ENCODE peak calls at places on chromosomes 4 and X, in seven cellular contexts. One of them, this sample, is unnamed.

GRCh38 chr4:55931833-55932232 is 16.9 kb upstream of the CEP135 start:
- DNase-seq in GM20000: no peak
- DNase-seq in uterus: no peak
- DNase-seq in upper lobe of right lung: no peak
- DNase-seq in dorsolateral prefrontal cortex: no peak
- DNase-seq in lower leg skin: no peak
- DNase-seq in transverse colon: no peak
- DNase-seq in this sample: no peak

GRCh38 chr4:76779740-76780459 is 118.0 kb downstream of the SOWAHB start:
- DNase-seq in GM20000: no peak
- DNase-seq in uterus: no peak
- DNase-seq in upper lobe of right lung: no peak
- DNase-seq in dorsolateral prefrontal cortex: no peak
- DNase-seq in lower leg skin: no peak
- DNase-seq in transverse colon: no peak
- DNase-seq in this sample: no peak

GRCh38 chr4:11418610-11419009 is 10.1 kb downstream of the HS3ST1 start:
- DNase-seq in GM20000: no peak
- DNase-seq in uterus: no peak
- DNase-seq in upper lobe of right lung: no peak
- DNase-seq in dorsolateral prefrontal cortex: no peak
- DNase-seq in lower leg skin: no peak
- DNase-seq in transverse colon: no peak
- DNase-seq in this sample: no peak

GRCh38 chr4:138181288-138181687 is 60.9 kb downstream of the SLC7A11 start:
- DNase-seq in GM20000: no peak
- DNase-seq in uterus: peak
- DNase-seq in upper lobe of right lung: no peak
- DNase-seq in dorsolateral prefrontal cortex: no peak
- DNase-seq in lower leg skin: no peak
- DNase-seq in transverse colon: no peak
- DNase-seq in this sample: no peak

GRCh38 chr4:148204171-148204570 is 238.0 kb downstream of the NR3C2 start:
- DNase-seq in GM20000: no peak
- DNase-seq in uterus: no peak
- DNase-seq in upper lobe of right lung: no peak
- DNase-seq in dorsolateral prefrontal cortex: no peak
- DNase-seq in lower leg skin: no peak
- DNase-seq in transverse colon: no peak
- DNase-seq in this sample: no peak

GRCh38 chr4:89915937-89916336 is 21.3 kb downstream of the MMRN1 start:
- DNase-seq in GM20000: no peak
- DNase-seq in uterus: no peak
- DNase-seq in upper lobe of right lung: no peak
- DNase-seq in dorsolateral prefrontal cortex: no peak
- DNase-seq in lower leg skin: no peak
- DNase-seq in transverse colon: no peak
- DNase-seq in this sample: no peak

GRCh38 chr4:128229458-128229805 is 58.2 kb downstream of the PGRMC2 start:
- DNase-seq in GM20000: no peak
- DNase-seq in uterus: no peak
- DNase-seq in upper lobe of right lung: no peak
- DNase-seq in dorsolateral prefrontal cortex: no peak
- DNase-seq in lower leg skin: no peak
- DNase-seq in transverse colon: no peak
- DNase-seq in this sample: no peak

GRCh38 chr4:80184791-80185756 is 12.2 kb upstream of the PRDM8 start:
- DNase-seq in GM20000: peak
- DNase-seq in uterus: peak
- DNase-seq in upper lobe of right lung: no peak
- DNase-seq in dorsolateral prefrontal cortex: no peak
- DNase-seq in lower leg skin: no peak
- DNase-seq in transverse colon: peak
- DNase-seq in this sample: no peak

GRCh38 chrX:48818866-48819265 is 7.4 kb upstream of the ERAS start:
- DNase-seq in GM20000: no peak
- DNase-seq in uterus: no peak
- DNase-seq in upper lobe of right lung: no peak
- DNase-seq in dorsolateral prefrontal cortex: no peak
- DNase-seq in lower leg skin: no peak
- DNase-seq in transverse colon: no peak
- DNase-seq in this sample: no peak

GRCh38 chr4:54400802-54401201 is 171.7 kb downstream of the PDGFRA start:
- DNase-seq in GM20000: no peak
- DNase-seq in uterus: no peak
- DNase-seq in upper lobe of right lung: no peak
- DNase-seq in dorsolateral prefrontal cortex: no peak
- DNase-seq in lower leg skin: no peak
- DNase-seq in transverse colon: no peak
- DNase-seq in this sample: no peak

GRCh38 chr4:176360446-176360845 is 40.7 kb downstream of the SPCS3 start:
- DNase-seq in GM20000: no peak
- DNase-seq in uterus: no peak
- DNase-seq in upper lobe of right lung: no peak
- DNase-seq in dorsolateral prefrontal cortex: no peak
- DNase-seq in lower leg skin: no peak
- DNase-seq in transverse colon: no peak
- DNase-seq in this sample: no peak

GRCh38 chr4:39083164-39083563 is 21.1 kb downstream of the KLHL5 start:
- DNase-seq in GM20000: no peak
- DNase-seq in uterus: no peak
- DNase-seq in upper lobe of right lung: no peak
- DNase-seq in dorsolateral prefrontal cortex: no peak
- DNase-seq in lower leg skin: no peak
- DNase-seq in transverse colon: no peak
- DNase-seq in this sample: no peak

GRCh38 chr4:41885456-41885855 is 49.8 kb upstream of the TMEM33 start:
- DNase-seq in GM20000: no peak
- DNase-seq in uterus: no peak
- DNase-seq in upper lobe of right lung: no peak
- DNase-seq in dorsolateral prefrontal cortex: no peak
- DNase-seq in lower leg skin: no peak
- DNase-seq in transverse colon: no peak
- DNase-seq in this sample: no peak

GRCh38 chr4:75919914-75920313 is 17.7 kb upstream of the PPEF2 start:
- DNase-seq in GM20000: no peak
- DNase-seq in uterus: no peak
- DNase-seq in upper lobe of right lung: no peak
- DNase-seq in dorsolateral prefrontal cortex: peak
- DNase-seq in lower leg skin: no peak
- DNase-seq in transverse colon: peak
- DNase-seq in this sample: no peak

GRCh38 chrX:68249904-68250303 is 183.4 kb downstream of the OPHN1 start:
- DNase-seq in GM20000: no peak
- DNase-seq in uterus: no peak
- DNase-seq in upper lobe of right lung: no peak
- DNase-seq in dorsolateral prefrontal cortex: no peak
- DNase-seq in lower leg skin: no peak
- DNase-seq in transverse colon: no peak
- DNase-seq in this sample: no peak

GRCh38 chr4:27087306-27088045 is 226.8 kb downstream of the STIM2 start:
- DNase-seq in GM20000: no peak
- DNase-seq in uterus: no peak
- DNase-seq in upper lobe of right lung: no peak
- DNase-seq in dorsolateral prefrontal cortex: no peak
- DNase-seq in lower leg skin: peak
- DNase-seq in transverse colon: no peak
- DNase-seq in this sample: no peak

GRCh38 chr4:27082786-27083185 is 222.1 kb downstream of the STIM2 start:
- DNase-seq in GM20000: no peak
- DNase-seq in uterus: no peak
- DNase-seq in upper lobe of right lung: no peak
- DNase-seq in dorsolateral prefrontal cortex: no peak
- DNase-seq in lower leg skin: peak
- DNase-seq in transverse colon: no peak
- DNase-seq in this sample: no peak

GRCh38 chr4:27088491-27088890 is 227.8 kb downstream of the STIM2 start:
- DNase-seq in GM20000: no peak
- DNase-seq in uterus: no peak
- DNase-seq in upper lobe of right lung: no peak
- DNase-seq in dorsolateral prefrontal cortex: no peak
- DNase-seq in lower leg skin: peak
- DNase-seq in transverse colon: no peak
- DNase-seq in this sample: no peak

GRCh38 chr4:27081675-27082579 is 221.3 kb downstream of the STIM2 start:
- DNase-seq in GM20000: peak
- DNase-seq in uterus: no peak
- DNase-seq in upper lobe of right lung: no peak
- DNase-seq in dorsolateral prefrontal cortex: no peak
- DNase-seq in lower leg skin: peak
- DNase-seq in transverse colon: no peak
- DNase-seq in this sample: no peak

DNA sequence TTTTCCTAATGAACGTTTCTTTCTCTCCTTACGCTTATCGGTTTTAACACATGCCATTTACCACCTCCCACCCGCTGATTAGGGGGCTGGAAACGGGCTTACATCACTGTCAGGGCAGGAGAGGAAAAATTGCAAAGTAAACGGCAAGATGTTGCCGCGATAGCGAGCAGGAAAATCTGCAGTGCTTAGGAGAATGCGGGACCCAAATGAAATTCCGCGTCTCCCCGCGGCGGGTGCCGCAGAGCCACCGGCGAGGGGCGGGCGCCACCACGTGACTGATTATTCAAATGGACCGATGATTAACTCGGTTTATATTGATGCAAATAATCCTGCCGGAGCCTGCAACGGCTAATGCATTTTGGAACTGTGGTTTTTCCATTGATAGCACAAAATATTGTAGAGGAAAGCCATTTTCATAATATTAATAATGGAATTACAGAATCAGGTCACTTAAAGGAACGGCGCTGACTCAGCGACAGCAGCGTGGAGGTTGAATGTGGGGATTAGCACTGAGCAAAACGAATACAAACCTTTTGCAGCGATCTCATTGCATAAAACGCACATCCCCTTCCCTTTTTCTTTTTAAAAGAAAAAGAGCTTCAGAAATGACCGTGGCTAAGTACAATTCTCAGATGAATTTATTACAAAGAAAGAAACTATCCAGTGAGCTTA is 224.2 kb downstream of the STIM2 start:
- DNase-seq in GM20000: no peak
- DNase-seq in uterus: peak
- DNase-seq in upper lobe of right lung: peak
- DNase-seq in dorsolateral prefrontal cortex: peak
- DNase-seq in lower leg skin: peak
- DNase-seq in transverse colon: peak
- DNase-seq in this sample: peak
- TF ChIP-seq CTCF in GM20000: no peak
- TF ChIP-seq CTCF in uterus: peak
- TF ChIP-seq CTCF in upper lobe of right lung: peak
- TF ChIP-seq CTCF in dorsolateral prefrontal cortex: no peak
- TF ChIP-seq CTCF in lower leg skin: no peak
- TF ChIP-seq CTCF in transverse colon: no peak
- TF ChIP-seq CTCF in this sample: no peak

DNA sequence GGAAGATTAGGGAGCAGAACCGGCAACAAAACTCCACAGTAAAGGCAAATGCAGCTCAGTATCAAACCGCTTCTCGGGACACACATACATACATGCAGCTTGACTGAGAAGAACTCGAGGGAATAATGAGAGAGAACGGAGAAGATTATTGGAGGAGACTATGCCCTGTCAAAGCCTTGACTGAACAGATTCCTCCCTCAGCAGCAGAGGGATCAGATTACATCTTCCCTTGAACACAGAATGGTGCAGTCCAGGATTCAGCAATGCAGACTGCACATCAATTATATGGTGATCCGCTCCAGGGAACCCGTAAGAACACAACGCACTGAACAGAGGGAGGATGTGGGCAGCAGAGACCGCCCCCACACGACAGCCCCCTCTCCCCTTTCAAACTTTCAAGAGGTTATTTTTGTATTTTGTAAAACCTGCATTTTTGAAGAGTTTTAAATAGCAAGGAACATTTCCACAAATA is 183.2 kb downstream of the FBXW7 start:
- DNase-seq in GM20000: peak
- DNase-seq in uterus: peak
- DNase-seq in upper lobe of right lung: no peak
- DNase-seq in dorsolateral prefrontal cortex: peak
- DNase-seq in lower leg skin: peak
- DNase-seq in transverse colon: peak
- DNase-seq in this sample: peak
- TF ChIP-seq CTCF in GM20000: no peak
- TF ChIP-seq CTCF in uterus: no peak
- TF ChIP-seq CTCF in upper lobe of right lung: no peak
- TF ChIP-seq CTCF in dorsolateral prefrontal cortex: no peak
- TF ChIP-seq CTCF in lower leg skin: no peak
- TF ChIP-seq CTCF in transverse colon: no peak
- TF ChIP-seq CTCF in this sample: no peak

GRCh38 chrX:12770440-12770839 is 20.8 kb upstream of the PRPS2 start:
- DNase-seq in GM20000: peak
- DNase-seq in uterus: no peak
- DNase-seq in upper lobe of right lung: no peak
- DNase-seq in dorsolateral prefrontal cortex: no peak
- DNase-seq in lower leg skin: no peak
- DNase-seq in transverse colon: no peak
- DNase-seq in this sample: no peak

GRCh38 chrX:12767856-12768255 is 23.4 kb upstream of the PRPS2 start:
- DNase-seq in GM20000: no peak
- DNase-seq in uterus: no peak
- DNase-seq in upper lobe of right lung: no peak
- DNase-seq in dorsolateral prefrontal cortex: no peak
- DNase-seq in lower leg skin: no peak
- DNase-seq in transverse colon: no peak
- DNase-seq in this sample: no peak

GRCh38 chrX:12771445-12772069 is 19.7 kb upstream of the PRPS2 start:
- DNase-seq in GM20000: peak
- DNase-seq in uterus: no peak
- DNase-seq in upper lobe of right lung: peak
- DNase-seq in dorsolateral prefrontal cortex: no peak
- DNase-seq in lower leg skin: no peak
- DNase-seq in transverse colon: peak
- DNase-seq in this sample: no peak
- TF ChIP-seq CTCF in GM20000: peak
- TF ChIP-seq CTCF in uterus: no peak
- TF ChIP-seq CTCF in upper lobe of right lung: peak
- TF ChIP-seq CTCF in dorsolateral prefrontal cortex: no peak
- TF ChIP-seq CTCF in lower leg skin: no peak
- TF ChIP-seq CTCF in transverse colon: peak
- TF ChIP-seq CTCF in this sample: peak

GRCh38 chrX:102715967-102716366 is 3.7 kb downstream of the GPRASP2 start:
- DNase-seq in GM20000: no peak
- DNase-seq in uterus: no peak
- DNase-seq in upper lobe of right lung: no peak
- DNase-seq in dorsolateral prefrontal cortex: no peak
- DNase-seq in lower leg skin: peak
- DNase-seq in transverse colon: no peak
- DNase-seq in this sample: no peak

GRCh38 chrX:102712216-102712966 is at the start of gene GPRASP2:
- DNase-seq in GM20000: no peak
- DNase-seq in uterus: peak
- DNase-seq in upper lobe of right lung: peak
- DNase-seq in dorsolateral prefrontal cortex: no peak
- DNase-seq in lower leg skin: peak
- DNase-seq in transverse colon: peak
- DNase-seq in this sample: no peak

GRCh38 chrX:102711872-102712215 is 404 bp upstream of the GPRASP2 start:
- DNase-seq in GM20000: no peak
- DNase-seq in uterus: no peak
- DNase-seq in upper lobe of right lung: no peak
- DNase-seq in dorsolateral prefrontal cortex: no peak
- DNase-seq in lower leg skin: peak
- DNase-seq in transverse colon: no peak
- DNase-seq in this sample: no peak

GRCh38 chrX:102714994-102715393 is 2.7 kb downstream of the GPRASP2 start:
- DNase-seq in GM20000: no peak
- DNase-seq in uterus: no peak
- DNase-seq in upper lobe of right lung: no peak
- DNase-seq in dorsolateral prefrontal cortex: no peak
- DNase-seq in lower leg skin: no peak
- DNase-seq in transverse colon: no peak
- DNase-seq in this sample: no peak

GRCh38 chrX:102712967-102713677 is 874 bp downstream of the GPRASP2 start:
- DNase-seq in GM20000: no peak
- DNase-seq in uterus: peak
- DNase-seq in upper lobe of right lung: peak
- DNase-seq in dorsolateral prefrontal cortex: peak
- DNase-seq in lower leg skin: peak
- DNase-seq in transverse colon: peak
- DNase-seq in this sample: peak
- TF ChIP-seq CTCF in GM20000: peak
- TF ChIP-seq CTCF in uterus: peak
- TF ChIP-seq CTCF in upper lobe of right lung: peak
- TF ChIP-seq CTCF in dorsolateral prefrontal cortex: peak
- TF ChIP-seq CTCF in lower leg skin: no peak
- TF ChIP-seq CTCF in transverse colon: peak
- TF ChIP-seq CTCF in this sample: peak

This sample was measured in mesothelial cell of epicardium.